ENCODE peak calls at places on chromosomes 3 and 15, in six cellular contexts. One of them, this sample, is unnamed.

GRCh38 chr3:14331273-14331672 is 71.1 kb upstream of the SLC6A6 start:
- DNase-seq in cardiac fibroblast: no peak
- DNase-seq in GM12865: no peak
- DNase-seq in heart right ventricle: no peak
- DNase-seq in IMR-90: no peak
- DNase-seq in kidney epithelial cell: no peak
- DNase-seq in this sample: no peak

GRCh38 chr3:101182734-101183133 is 137.6 kb downstream of the IMPG2 start:
- DNase-seq in IMR-90: peak; percentile 59
- DNase-seq in kidney epithelial cell: no peak
- DNase-seq in GM12865: no peak
- DNase-seq in cardiac fibroblast: peak; percentile 71
- DNase-seq in heart right ventricle: no peak
- DNase-seq in this sample: no peak

GRCh38 chr3:16739416-16740091 is 134.3 kb upstream of the DAZL start:
- DNase-seq in IMR-90: peak; percentile 50
- DNase-seq in cardiac fibroblast: peak; percentile 19
- DNase-seq in kidney epithelial cell: no peak
- DNase-seq in heart right ventricle: no peak
- DNase-seq in GM12865: no peak
- DNase-seq in this sample: no peak

GRCh38 chr15:51576451-51576850 is 46.1 kb downstream of the DMXL2 start:
- DNase-seq in GM12865: no peak
- DNase-seq in kidney epithelial cell: no peak
- DNase-seq in heart right ventricle: no peak
- DNase-seq in IMR-90: no peak
- DNase-seq in cardiac fibroblast: peak; percentile 19
- DNase-seq in this sample: no peak

GRCh38 chr3:197490098-197490497 is 65.7 kb downstream of the BDH1 start:
- DNase-seq in kidney epithelial cell: peak; percentile 64
- DNase-seq in GM12865: no peak
- DNase-seq in cardiac fibroblast: peak; percentile 70
- DNase-seq in heart right ventricle: no peak
- DNase-seq in IMR-90: peak; percentile 57
- DNase-seq in this sample: no peak

GRCh38 chr3:136772709-136773108 is 20.5 kb upstream of the STAG1 start:
- DNase-seq in heart right ventricle: no peak
- DNase-seq in kidney epithelial cell: no peak
- DNase-seq in cardiac fibroblast: peak; percentile 16
- DNase-seq in GM12865: no peak
- DNase-seq in IMR-90: peak; percentile 53
- DNase-seq in this sample: no peak

GRCh38 chr3:136236109-136236508 is 14.0 kb upstream of the PCCB start:
- DNase-seq in IMR-90: no peak
- DNase-seq in heart right ventricle: no peak
- DNase-seq in GM12865: no peak
- DNase-seq in cardiac fibroblast: no peak
- DNase-seq in kidney epithelial cell: no peak
- DNase-seq in this sample: no peak

GRCh38 chr3:69354948-69355347 is 30.9 kb downstream of the FRMD4B start:
- DNase-seq in kidney epithelial cell: no peak
- DNase-seq in GM12865: no peak
- DNase-seq in IMR-90: no peak
- DNase-seq in heart right ventricle: no peak
- DNase-seq in cardiac fibroblast: no peak
- DNase-seq in this sample: no peak

GRCh38 chr3:127534161-127534451 is 56.4 kb downstream of the TPRA1 start:
- DNase-seq in kidney epithelial cell: no peak
- DNase-seq in IMR-90: no peak
- DNase-seq in GM12865: no peak
- DNase-seq in cardiac fibroblast: no peak
- DNase-seq in heart right ventricle: no peak
- DNase-seq in this sample: no peak

GRCh38 chr15:77568014-77568959 is 64.4 kb downstream of the LINGO1 start:
- DNase-seq in kidney epithelial cell: no peak
- DNase-seq in cardiac fibroblast: peak; percentile 20
- DNase-seq in heart right ventricle: no peak
- DNase-seq in IMR-90: no peak
- DNase-seq in GM12865: no peak
- DNase-seq in this sample: no peak

GRCh38 chr3:150411971-150412370 is 3.9 kb downstream of the TSC22D2 start:
- DNase-seq in IMR-90: peak; percentile 33
- DNase-seq in GM12865: no peak
- DNase-seq in heart right ventricle: no peak
- DNase-seq in kidney epithelial cell: no peak
- DNase-seq in cardiac fibroblast: no peak
- DNase-seq in this sample: no peak

GRCh38 chr3:46868301-46868700 is 5.1 kb upstream of the MYL3 start:
- DNase-seq in IMR-90: no peak
- DNase-seq in heart right ventricle: no peak
- DNase-seq in GM12865: no peak
- DNase-seq in kidney epithelial cell: no peak
- DNase-seq in cardiac fibroblast: no peak
- DNase-seq in this sample: no peak

GRCh38 chr15:48170981-48171380 is 7.1 kb downstream of the MYEF2 start:
- DNase-seq in cardiac fibroblast: no peak
- DNase-seq in IMR-90: no peak
- DNase-seq in GM12865: no peak
- DNase-seq in kidney epithelial cell: no peak
- DNase-seq in heart right ventricle: no peak
- DNase-seq in this sample: no peak

GRCh38 chr3:54604495-54604894 is 323.4 kb downstream of the LRTM1 start:
- DNase-seq in kidney epithelial cell: no peak
- DNase-seq in heart right ventricle: no peak
- DNase-seq in cardiac fibroblast: no peak
- DNase-seq in IMR-90: no peak
- DNase-seq in GM12865: no peak
- DNase-seq in this sample: no peak

GRCh38 chr3:12924437-12924836 is 83.1 kb upstream of the RPL32 start:
- DNase-seq in GM12865: no peak
- DNase-seq in kidney epithelial cell: no peak
- DNase-seq in cardiac fibroblast: no peak
- DNase-seq in heart right ventricle: no peak
- DNase-seq in IMR-90: no peak
- DNase-seq in this sample: no peak

GRCh38 chr3:11211531-11212300 is 57.4 kb downstream of the HRH1 start:
- DNase-seq in kidney epithelial cell: no peak
- DNase-seq in GM12865: no peak
- DNase-seq in cardiac fibroblast: peak; percentile 80
- DNase-seq in heart right ventricle: no peak
- DNase-seq in IMR-90: peak; percentile 46
- DNase-seq in this sample: no peak

GRCh38 chr3:9809615-9810356 is at the start of gene TTLL3:
- DNase-seq in IMR-90: peak; percentile 36
- DNase-seq in cardiac fibroblast: peak; percentile 72
- DNase-seq in kidney epithelial cell: no peak
- DNase-seq in GM12865: peak; percentile 72
- DNase-seq in heart right ventricle: peak; percentile 82
- DNase-seq in this sample: no peak

GRCh38 chr3:50516048-50516871 is 12.8 kb upstream of the CACNA2D2 start:
- DNase-seq in heart right ventricle: peak; percentile 82
- DNase-seq in GM12865: no peak
- DNase-seq in kidney epithelial cell: no peak
- DNase-seq in IMR-90: no peak
- DNase-seq in cardiac fibroblast: peak; percentile 27
- DNase-seq in this sample: no peak

GRCh38 chr15:69815793-69816192 is 281.9 kb downstream of the TLE3 start:
- DNase-seq in cardiac fibroblast: no peak
- DNase-seq in GM12865: no peak
- DNase-seq in IMR-90: no peak
- DNase-seq in kidney epithelial cell: no peak
- DNase-seq in heart right ventricle: no peak
- DNase-seq in this sample: no peak

GRCh38 chr3:149197669-149198068 is 24.0 kb downstream of the CP start:
- DNase-seq in cardiac fibroblast: no peak
- DNase-seq in IMR-90: no peak
- DNase-seq in kidney epithelial cell: no peak
- DNase-seq in heart right ventricle: no peak
- DNase-seq in GM12865: no peak
- DNase-seq in this sample: no peak

GRCh38 chr15:90611157-90611556 is 81.4 kb downstream of the CRTC3 start:
- DNase-seq in IMR-90: no peak
- DNase-seq in heart right ventricle: no peak
- DNase-seq in kidney epithelial cell: no peak
- DNase-seq in cardiac fibroblast: no peak
- DNase-seq in GM12865: no peak
- DNase-seq in this sample: no peak

GRCh38 chr3:15164356-15164755 is 41.7 kb upstream of the CAPN7 start:
- DNase-seq in cardiac fibroblast: peak; percentile 5
- DNase-seq in kidney epithelial cell: no peak
- DNase-seq in GM12865: no peak
- DNase-seq in IMR-90: no peak
- DNase-seq in heart right ventricle: no peak
- DNase-seq in this sample: no peak

GRCh38 chr3:105780114-105780513 is 88.7 kb downstream of the CBLB start:
- DNase-seq in heart right ventricle: no peak
- DNase-seq in IMR-90: peak; percentile 58
- DNase-seq in cardiac fibroblast: peak; percentile 56
- DNase-seq in GM12865: no peak
- DNase-seq in kidney epithelial cell: no peak
- DNase-seq in this sample: no peak

GRCh38 chr3:99928758-99929408 is 111.2 kb downstream of the CMSS1 start:
- DNase-seq in kidney epithelial cell: no peak
- DNase-seq in IMR-90: no peak
- DNase-seq in cardiac fibroblast: no peak
- DNase-seq in GM12865: no peak
- DNase-seq in heart right ventricle: no peak
- DNase-seq in this sample: no peak

GRCh38 chr3:111733856-111734255 is 125.2 kb upstream of the PHLDB2 start:
- DNase-seq in kidney epithelial cell: no peak
- DNase-seq in cardiac fibroblast: no peak
- DNase-seq in GM12865: no peak
- DNase-seq in heart right ventricle: no peak
- DNase-seq in IMR-90: no peak
- DNase-seq in this sample: no peak

DNA sequence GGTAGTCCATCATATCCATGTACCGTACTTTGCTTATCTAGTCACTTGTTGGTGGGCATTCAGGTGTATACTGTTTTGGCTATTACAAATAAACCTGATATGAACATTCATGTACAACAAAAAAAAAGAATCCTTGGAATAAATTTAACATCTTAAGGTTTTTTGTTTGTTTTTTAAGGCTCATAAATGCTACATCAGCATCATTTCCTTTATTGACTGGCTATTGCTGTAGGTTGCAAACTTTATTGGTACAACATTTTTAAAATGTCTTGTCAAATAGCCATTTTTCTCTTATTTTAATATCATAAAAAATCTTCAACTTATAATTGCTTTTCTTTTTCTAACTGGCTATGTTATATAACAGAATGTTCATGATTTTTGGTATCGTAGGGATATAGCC is 16.2 kb downstream of the DHFR2 start:
- DNase-seq in IMR-90: no peak
- DNase-seq in heart right ventricle: no peak
- DNase-seq in GM12865: no peak
- DNase-seq in kidney epithelial cell: no peak
- DNase-seq in cardiac fibroblast: no peak
- DNase-seq in this sample: no peak
- H3K4me3 ChIP-seq in IMR-90: no peak overlapping the region
- H3K4me3 ChIP-seq in heart right ventricle: no peak overlapping the region
- H3K4me3 ChIP-seq in GM12865: no peak overlapping the region
- H3K4me3 ChIP-seq in kidney epithelial cell: no peak overlapping the region
- H3K4me3 ChIP-seq in cardiac fibroblast: no peak overlapping the region
- H3K4me3 ChIP-seq in this sample: no peak overlapping the region

DNA sequence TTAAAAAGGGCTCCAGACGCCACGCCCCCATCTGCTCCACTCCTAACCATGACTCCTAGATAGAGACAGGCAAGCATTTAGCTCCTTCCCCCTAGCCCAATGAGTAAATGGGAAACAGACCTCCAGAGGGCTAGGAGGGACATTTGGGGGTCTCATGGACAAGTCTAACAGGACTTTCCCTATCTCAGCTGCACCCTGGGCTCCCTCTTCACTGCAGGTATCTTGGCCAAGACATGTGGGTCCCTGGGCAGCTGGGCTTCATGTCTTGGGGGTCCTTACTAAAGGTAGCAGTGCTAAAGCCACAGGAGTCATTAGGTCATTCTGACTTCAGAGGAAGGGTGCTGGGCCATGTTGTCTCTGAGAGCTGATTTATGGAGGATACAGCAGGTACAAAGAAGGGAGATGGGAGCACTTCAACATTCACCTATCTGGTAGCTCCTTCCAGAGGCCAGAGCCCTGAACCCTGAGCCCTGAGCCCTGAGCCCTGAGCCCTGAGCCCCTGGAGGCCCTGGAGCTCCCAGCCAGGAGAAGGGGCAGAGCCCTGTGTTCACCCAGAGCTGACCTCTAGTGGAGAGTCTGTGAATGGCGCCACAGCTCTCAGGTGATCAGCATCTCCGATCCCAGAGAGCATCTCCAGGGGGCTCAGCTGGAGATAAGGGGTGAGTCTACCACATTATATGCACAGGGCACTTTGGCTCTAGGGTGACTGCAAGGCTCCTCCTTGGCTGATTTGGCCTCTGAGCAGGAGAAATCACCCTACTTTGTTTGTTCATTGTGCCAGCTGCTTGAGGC is 40.1 kb upstream of the EPHB1 start:
- DNase-seq in kidney epithelial cell: no peak
- DNase-seq in GM12865: peak; percentile 42
- DNase-seq in cardiac fibroblast: peak; percentile 41
- DNase-seq in IMR-90: peak; percentile 30
- DNase-seq in heart right ventricle: peak; percentile 29
- DNase-seq in this sample: no peak
- TF ChIP-seq CTCF in kidney epithelial cell: peak; percentile 86
- TF ChIP-seq CTCF in GM12865: peak; percentile 80
- TF ChIP-seq CTCF in cardiac fibroblast: peak; percentile 87
- TF ChIP-seq CTCF in IMR-90: peak; percentile 63
- TF ChIP-seq CTCF in heart right ventricle: peak; percentile 47
- TF ChIP-seq CTCF in this sample: peak; percentile 78

DNA sequence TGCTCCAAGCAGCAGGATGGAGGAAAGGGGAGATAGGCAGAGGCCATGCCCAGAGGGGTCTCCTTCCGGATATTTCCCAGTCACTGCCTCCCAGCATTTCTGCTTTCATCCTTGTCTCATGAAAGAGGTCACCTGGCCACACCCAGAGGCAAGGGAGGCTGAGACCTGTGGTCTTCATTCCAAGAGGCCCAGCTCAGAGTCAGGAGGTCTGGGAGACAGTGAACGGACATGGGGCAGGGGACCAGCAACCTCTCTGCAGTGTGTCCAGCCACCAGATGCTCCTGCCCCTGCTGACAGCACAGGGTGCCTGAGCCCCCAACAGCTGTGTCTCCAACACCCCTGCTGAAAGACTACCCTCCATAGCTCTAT is 111.2 kb downstream of the CHSY1 start:
- DNase-seq in heart right ventricle: no peak
- DNase-seq in cardiac fibroblast: no peak
- DNase-seq in kidney epithelial cell: no peak
- DNase-seq in GM12865: no peak
- DNase-seq in IMR-90: no peak
- DNase-seq in this sample: no peak
- H3K4me3 ChIP-seq in heart right ventricle: no peak overlapping the region
- H3K4me3 ChIP-seq in cardiac fibroblast: no peak overlapping the region
- H3K4me3 ChIP-seq in kidney epithelial cell: no peak overlapping the region
- H3K4me3 ChIP-seq in GM12865: no peak overlapping the region
- H3K4me3 ChIP-seq in IMR-90: no peak overlapping the region
- H3K4me3 ChIP-seq in this sample: no peak overlapping the region

DNA sequence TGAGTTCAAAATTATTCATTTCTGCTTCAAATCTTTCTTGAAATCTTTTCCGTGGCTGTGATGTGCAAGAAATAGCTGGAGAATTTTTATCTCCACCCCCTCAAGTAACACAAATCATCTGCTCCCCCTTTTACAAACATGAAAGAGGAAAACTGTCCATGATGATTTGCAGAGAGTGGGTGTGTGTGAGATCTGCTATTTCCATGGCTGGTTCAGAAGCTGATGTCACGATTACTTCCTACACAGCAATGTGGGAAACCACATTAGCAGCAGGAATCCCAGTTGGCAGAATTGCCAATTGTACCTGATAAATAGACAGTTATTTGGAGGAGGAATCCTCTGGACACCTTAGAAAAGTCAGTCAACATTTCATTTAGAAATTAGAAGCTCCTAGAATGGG is 75.2 kb upstream of the GRM7 start:
- DNase-seq in kidney epithelial cell: no peak
- DNase-seq in IMR-90: no peak
- DNase-seq in GM12865: no peak
- DNase-seq in heart right ventricle: no peak
- DNase-seq in cardiac fibroblast: no peak
- DNase-seq in this sample: no peak
- TF ChIP-seq CTCF in kidney epithelial cell: no peak
- TF ChIP-seq CTCF in IMR-90: no peak
- TF ChIP-seq CTCF in GM12865: no peak
- TF ChIP-seq CTCF in heart right ventricle: no peak
- TF ChIP-seq CTCF in cardiac fibroblast: no peak
- TF ChIP-seq CTCF in this sample: no peak

This sample was measured in LNCaP clone FGC.